ENCODE peak calls at places on chromosomes 2 and 18, in five cellular contexts. L, N, K, M and H are unnamed samples. For H3K4me1 and H3K36me3, the result is how much of the 10 kb centered on the place peaks cover.

GRCh38 chr2:29218550-29219125 is 103.4 kb downstream of the CLIP4 start:
- DNase-seq in L (no peak), N (no peak), K (no peak), M (no peak), H (no peak)

GRCh38 chr2:127672341-127673303 is 2.7 kb downstream of the LIMS2 start:
- DNase-seq in L (peak), N (no peak), K (no peak), M (no peak), H (no peak)

GRCh38 chr2:175605989-175606841 is 395.9 kb downstream of the LNPK start:
- DNase-seq in L (peak), N (no peak), K (no peak), M (no peak), H (peak)

GRCh38 chr18:47545613-47546012 is 294.2 kb upstream of the SKOR2 start:
- DNase-seq in L (no peak), N (no peak), K (no peak), M (no peak), H (no peak)

GRCh38 chr18:79569720-79570119 is 109.9 kb upstream of the CTDP1 start:
- DNase-seq in L (no peak), N (no peak), K (no peak), M (no peak), H (no peak)

GRCh38 chr2:104025296-104025695 is 828.6 kb upstream of the POU3F3 start:
- DNase-seq in L (no peak), N (no peak), K (no peak), M (no peak), H (no peak)

GRCh38 chr2:18444806-18445205 is 115.6 kb downstream of the RDH14 start:
- DNase-seq in L (no peak), N (no peak), K (no peak), M (no peak), H (no peak)

GRCh38 chr2:96145028-96145939 is at the start of gene DUSP2:
- DNase-seq in L (peak), N (peak), K (peak), M (peak), H (peak)

GRCh38 chr2:240196716-240197438 is 56.4 kb upstream of the OTOS start:
- DNase-seq in L (no peak), N (no peak), K (no peak), M (no peak), H (no peak)

GRCh38 chr2:220279840-220280239 is 652.4 kb downstream of the SLC4A3 start:
- DNase-seq in L (no peak), N (no peak), K (no peak), M (no peak), H (no peak)

GRCh38 chr2:220533485-220533884 is 906.1 kb downstream of the SLC4A3 start:
- DNase-seq in L (peak), N (no peak), K (no peak), M (no peak), H (no peak)

GRCh38 chr2:233915133-233915532 is 2.0 kb upstream of the TRPM8 start:
- DNase-seq in L (peak), N (no peak), K (no peak), M (no peak), H (no peak)

GRCh38 chr18:36769611-36770314 is 59.0 kb downstream of the TPGS2 start:
- DNase-seq in L (no peak), N (no peak), K (no peak), M (no peak), H (no peak)

GRCh38 chr18:54948350-54948837 is 10.9 kb downstream of the CCDC68 start:
- DNase-seq in L (no peak), N (no peak), K (no peak), M (no peak), H (no peak)

GRCh38 chr2:86079981-86080911 is 25.4 kb downstream of the POLR1A start:
- DNase-seq in L (peak), N (peak), K (peak), M (peak), H (peak)

GRCh38 chr2:1766851-1767771 is 22.8 kb upstream of the PXDN start:
- DNase-seq in L (no peak), N (no peak), K (no peak), M (no peak), H (no peak)

GRCh38 chr2:218000137-218000536 is 2.7 kb downstream of the TNS1 start:
- DNase-seq in L (no peak), N (no peak), K (no peak), M (no peak), H (no peak)

GRCh38 chr2:95076705-95077520 is 44.7 kb downstream of the MRPS5 start:
- DNase-seq in L (peak), N (peak), K (peak), M (peak), H (peak)

GRCh38 chr18:24560511-24560981 is 100.1 kb downstream of the HRH4 start:
- DNase-seq in L (peak), N (no peak), K (no peak), M (no peak), H (peak)

GRCh38 chr18:8942909-8943545 is 159.5 kb upstream of the NDUFV2 start:
- DNase-seq in L (no peak), N (no peak), K (no peak), M (no peak), H (no peak)

GRCh38 chr2:57890462-57890861 is 156.1 kb upstream of the VRK2 start:
- DNase-seq in L (peak), N (no peak), K (no peak), M (no peak), H (no peak)

GRCh38 chr18:63879684-63880083 is 7.8 kb upstream of the SERPINB2 start:
- DNase-seq in L (no peak), N (no peak), K (no peak), M (no peak), H (no peak)

GRCh38 chr2:71610671-71611070 is 157.3 kb downstream of the DYSF start:
- DNase-seq in L (no peak), N (no peak), K (no peak), M (no peak), H (no peak)

GRCh38 chr18:13436596-13436995 is 218.0 kb downstream of the LDLRAD4 start:
- DNase-seq in L (no peak), N (no peak), K (no peak), M (peak), H (no peak)

GRCh38 chr18:2958819-2959298 is 54.1 kb downstream of the LPIN2 start:
- DNase-seq in L (peak), N (no peak), K (no peak), M (peak), H (no peak)

GRCh38 chr2:168194784-168195522 is 52.4 kb downstream of the STK39 start:
- DNase-seq in L (no peak), N (no peak), K (no peak), M (no peak), H (no peak)

GRCh38 chr2:4255491-4255890 is 552.1 kb downstream of the DCDC2C start:
- DNase-seq in L (no peak), N (no peak), K (no peak), M (no peak), H (no peak)

GRCh38 chr2:179824961-179825360 is 36.5 kb downstream of the ZNF385B start:
- DNase-seq in L (no peak), N (no peak), K (no peak), M (no peak), H (peak)

GRCh38 chr18:8825729-8826375 is 120.5 kb downstream of the MTCL1 start:
- DNase-seq in L (no peak), N (no peak), K (no peak), M (no peak), H (no peak)

GRCh38 chr18:77316641-77317040 is 67.0 kb downstream of the GALR1 start:
- DNase-seq in L (no peak), N (no peak), K (no peak), M (no peak), H (no peak)

GRCh38 chr2:68734688-68735525 is at the start of gene ARHGAP25:
- DNase-seq in L (no peak), N (peak), K (no peak), M (peak), H (no peak)

DNA sequence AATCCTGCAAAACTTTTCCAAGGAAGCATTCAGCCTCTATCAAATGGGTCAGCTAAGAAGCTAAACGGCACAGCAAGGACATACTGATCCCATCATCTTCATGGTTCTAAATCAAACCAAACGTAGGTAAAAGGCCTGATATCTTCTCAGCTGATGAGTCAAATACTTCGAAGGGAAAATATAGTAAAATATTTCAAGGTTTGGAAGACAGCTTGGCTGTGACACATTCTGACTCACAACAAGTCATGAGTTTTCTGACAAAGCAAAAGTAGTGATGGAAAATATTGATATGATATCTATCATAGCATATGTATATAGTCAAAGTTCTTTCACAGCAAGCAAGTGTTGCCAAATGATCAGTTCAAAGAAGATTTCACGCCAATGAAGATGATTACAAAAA is 31.5 kb downstream of the DOCK10 start:
- DNase-seq in L (no peak), N (no peak), K (no peak), M (no peak), H (no peak)
- H3K4me1 ChIP-seq in L (under half), N (under half), K (under half), M (half or more), H (under half)

GRCh38 chr2:16417711-16418110 is 247.9 kb downstream of the CYRIA start:
- DNase-seq in L (no peak), N (no peak), K (no peak), M (no peak), H (no peak)
- H3K4me3 ChIP-seq in L (no peak), N (no peak), K (no peak), M (no peak), H (no peak)

GRCh38 chr2:239089884-239090283 is 242.0 kb downstream of the TWIST2 start:
- DNase-seq in L (no peak), N (no peak), K (no peak), M (no peak), H (no peak)

GRCh38 chr2:239087041-239087710 is 239.3 kb downstream of the TWIST2 start:
- DNase-seq in L (no peak), N (no peak), K (no peak), M (no peak), H (no peak)

GRCh38 chr2:239084007-239084406 is 236.1 kb downstream of the TWIST2 start:
- DNase-seq in L (no peak), N (no peak), K (no peak), M (no peak), H (no peak)

GRCh38 chr2:239085201-239085992 is 237.5 kb downstream of the TWIST2 start:
- DNase-seq in L (no peak), N (no peak), K (no peak), M (no peak), H (no peak)

GRCh38 chr2:239086325-239087020 is 238.6 kb downstream of the TWIST2 start:
- DNase-seq in L (no peak), N (no peak), K (no peak), M (no peak), H (no peak)
- H3K36me3 ChIP-seq in L (under half), N (under half), K (half or more), M (under half), H (under half)

DNA sequence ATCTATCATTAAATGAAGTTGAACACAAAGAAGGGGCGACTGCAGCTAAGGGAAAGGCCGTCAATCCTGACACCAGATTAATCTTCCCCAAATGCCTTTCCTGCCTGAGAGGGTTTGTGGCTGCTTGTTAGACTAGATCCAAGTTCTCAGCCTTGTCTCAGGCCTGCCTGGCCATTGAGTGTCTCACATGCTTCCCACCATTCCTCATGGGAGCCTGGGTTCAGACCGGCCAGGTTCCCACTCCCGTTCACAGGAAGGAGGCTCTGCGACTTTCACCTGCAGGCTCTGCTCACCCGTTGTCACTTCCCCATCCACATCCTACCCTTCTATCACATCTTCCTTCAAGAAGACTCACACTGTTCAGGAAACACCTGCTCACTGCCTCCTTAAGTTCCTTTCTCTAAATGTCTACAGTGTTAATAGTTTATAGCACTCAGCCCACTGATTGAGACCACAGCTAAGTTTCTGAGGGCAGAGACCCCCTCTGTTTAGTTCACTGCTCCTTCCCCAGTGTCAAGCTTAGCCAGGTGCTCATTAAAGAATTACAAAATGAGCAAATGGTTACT is 283.0 kb upstream of the REV1 start:
- DNase-seq in L (no peak), N (no peak), K (no peak), M (no peak), H (no peak)
- H3K4me1 ChIP-seq in L (under half), N (under half), K (under half), M (under half), H (under half)